ENCODE peak calls at places on chromosomes 3 and 15, in five cellular contexts. C, S, N, H and B are unnamed samples.

GRCh38 chr3:127488740-127489139 is 101.8 kb downstream of the TPRA1 start:
- DNase-seq in C (no peak), S (no peak), N (no peak), H (no peak), B (no peak)

GRCh38 chr15:36313021-36313420 is 266.4 kb upstream of the CDIN1 start:
- DNase-seq in C (no peak), S (no peak), N (no peak), H (no peak), B (no peak)

GRCh38 chr3:106126836-106127235 is 258.0 kb upstream of the CBLB start:
- DNase-seq in C (no peak), S (no peak), N (no peak), H (no peak), B (no peak)

GRCh38 chr3:107794664-107795443 is 272.1 kb downstream of the BBX start:
- DNase-seq in C (no peak), S (peak; percentile 34), N (no peak), H (no peak), B (no peak)

GRCh38 chr3:53161345-53161819 is 373 bp downstream of the PRKCD start:
- DNase-seq in C (no peak), S (no peak), N (no peak), H (no peak), B (no peak)

GRCh38 chr3:76242886-76243753 is 457.8 kb upstream of the ZNF717 start:
- DNase-seq in C (no peak), S (no peak), N (no peak), H (no peak), B (no peak)

GRCh38 chr3:48609088-48610005 is at the start of gene UQCRC1:
- DNase-seq in C (peak; percentile 78), S (peak; percentile 95), N (peak; percentile 93), H (peak; percentile 97), B (peak; percentile 61)

GRCh38 chr3:175383813-175384212 is 524.7 kb downstream of the NAALADL2 start:
- DNase-seq in C (no peak), S (no peak), N (no peak), H (no peak), B (peak; percentile 80)

GRCh38 chr3:5014431-5014830 is 35.2 kb downstream of the BHLHE40 start:
- DNase-seq in C (no peak), S (no peak), N (no peak), H (peak; percentile 29), B (no peak)

GRCh38 chr15:67569668-67570067 is 27.2 kb downstream of the MAP2K5 start:
- DNase-seq in C (no peak), S (no peak), N (no peak), H (no peak), B (no peak)

GRCh38 chr3:69948246-69948862 is 51.2 kb upstream of the SAMMSON start:
- DNase-seq in C (no peak), S (peak; percentile 64), N (no peak), H (peak; percentile 62), B (no peak)

GRCh38 chr3:12224181-12225147 is 64.4 kb upstream of the PPARG start:
- DNase-seq in C (no peak), S (peak; percentile 98), N (peak; percentile 87), H (peak; percentile 85), B (peak; percentile 40)

GRCh38 chr3:45881031-45882022 is 5.0 kb upstream of the CCR9 start:
- DNase-seq in C (no peak), S (peak; percentile 14), N (no peak), H (no peak), B (no peak)

GRCh38 chr3:59573911-59574310 is 524.1 kb upstream of the CFAP20DC start:
- DNase-seq in C (no peak), S (peak; percentile 84), N (no peak), H (no peak), B (peak; percentile 52)

GRCh38 chr15:62362608-62363007 is 197.5 kb upstream of the C2CD4B start:
- DNase-seq in C (no peak), S (peak; percentile 81), N (no peak), H (no peak), B (peak; percentile 71)

GRCh38 chr3:56904526-56905245 is 102.9 kb upstream of the ARHGEF3 start:
- DNase-seq in C (no peak), S (no peak), N (no peak), H (peak; percentile 71), B (no peak)

DNA sequence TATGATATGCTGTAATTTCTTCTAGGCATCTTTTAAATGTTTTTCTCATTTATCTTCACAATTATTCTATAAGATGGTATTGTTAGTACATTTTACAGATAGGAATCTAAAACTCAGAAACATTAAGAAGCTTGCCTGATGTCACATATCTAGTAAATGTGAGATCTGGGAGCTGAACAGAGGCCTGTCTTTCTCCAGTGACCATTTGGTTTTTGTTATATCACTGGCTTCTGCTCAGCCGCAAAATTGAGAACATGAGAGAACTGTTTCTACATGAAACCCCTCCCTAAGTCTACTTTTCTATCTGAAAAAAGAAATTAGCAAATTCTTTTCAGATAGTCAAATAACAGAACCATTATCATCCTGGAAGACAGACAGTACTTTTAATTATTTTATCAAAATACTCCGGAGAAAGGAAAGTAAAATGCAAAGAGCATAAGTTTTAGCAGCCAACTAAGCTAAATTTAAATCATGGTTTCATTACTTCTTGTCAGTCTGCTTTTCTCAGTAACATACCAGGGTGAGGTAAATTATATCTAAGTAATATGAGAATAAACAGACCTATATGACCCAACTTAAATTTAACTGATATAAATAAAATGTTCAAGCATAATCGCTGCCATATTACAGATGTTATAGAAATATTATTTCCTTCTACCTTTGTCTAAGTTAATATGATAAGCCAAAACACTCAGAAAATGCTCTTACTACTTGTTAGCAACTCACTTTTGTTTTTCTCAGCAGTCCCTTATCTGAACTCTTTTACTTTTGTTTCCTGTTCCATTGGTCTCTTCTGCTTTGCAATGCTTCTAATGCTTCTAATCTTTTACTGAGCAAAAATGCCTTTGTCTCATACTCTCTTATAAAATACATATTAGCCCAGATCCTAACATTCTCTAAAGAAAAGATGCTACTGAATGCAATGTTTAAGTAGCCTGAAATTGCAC is 68.0 kb upstream of the MBNL1 start:
- DNase-seq in C (no peak), S (peak; percentile 50), N (no peak), H (no peak), B (no peak)
- H3K4me3 ChIP-seq in C (peak overlapping the region; percentile 26), S (no peak overlapping the region), N (no peak overlapping the region), H (no peak overlapping the region), B (no peak overlapping the region)

DNA sequence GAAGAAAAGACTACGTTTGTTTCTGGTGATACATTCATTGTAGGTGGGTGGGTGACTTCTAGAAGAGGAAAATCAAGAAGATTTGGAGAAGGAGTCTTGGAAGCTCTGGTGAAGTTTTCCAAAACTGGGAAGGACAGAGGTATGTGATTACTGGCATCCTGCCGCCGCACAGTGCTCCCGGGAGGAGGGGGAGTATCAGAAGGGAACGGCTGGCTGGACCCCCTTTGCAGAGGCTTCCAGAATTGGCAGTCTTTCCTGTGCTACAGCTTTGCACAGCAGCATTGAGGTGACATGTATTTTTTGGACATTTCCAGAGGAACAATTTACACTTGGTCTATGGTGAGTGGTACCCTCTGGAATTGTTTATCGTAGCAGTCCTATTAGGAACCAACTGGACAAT is 75.7 kb upstream of the EOMES start:
- DNase-seq in C (no peak), S (no peak), N (no peak), H (no peak), B (no peak)
- TF ChIP-seq CTCF in C (no peak), S (no peak), N (no peak), H (no peak), B (no peak)

GRCh38 chr3:122577409-122578028 is at the start of gene PARP15:
- DNase-seq in C (no peak), S (no peak), N (peak; percentile 51), H (no peak), B (no peak)
- H3K4me3 ChIP-seq in C (peak within 1 kb of the TSS; percentile 54), S (peak within 1 kb of the TSS; percentile 48), N (peak within 1 kb of the TSS; percentile 58), H (peak within 1 kb of the TSS; percentile 16), B (peak within 1 kb of the TSS; percentile 45)

GRCh38 chr3:62229908-62230307 is 143.4 kb downstream of the FEZF2 start:
- DNase-seq in C (no peak), S (peak; percentile 17), N (no peak), H (no peak), B (no peak)
- TF ChIP-seq CTCF in C (peak; percentile 16), S (peak; percentile 34), N (no peak), H (peak; percentile 16), B (peak; percentile 21)

DNA sequence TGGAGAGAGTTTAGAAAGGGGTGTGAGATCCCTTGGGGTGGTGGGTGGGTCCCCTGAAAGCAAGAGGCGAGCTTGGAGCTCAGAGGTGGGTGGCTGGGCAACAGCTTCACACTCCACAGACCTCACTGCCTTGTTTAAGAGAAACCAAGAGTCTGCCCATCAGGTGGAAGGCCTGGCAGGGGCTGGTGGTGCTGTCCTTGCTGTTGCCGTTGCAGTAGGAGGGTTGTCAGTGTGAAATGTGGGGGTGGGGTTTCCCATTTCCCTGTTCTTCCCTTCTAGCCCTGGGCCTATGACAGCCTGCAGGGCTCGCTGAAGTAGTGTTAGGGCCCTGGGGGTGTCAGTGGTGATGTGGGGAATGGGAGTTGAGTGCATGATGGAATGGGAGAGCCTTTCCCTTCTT is 4.1 kb downstream of the PLEKHO2 start:
- DNase-seq in C (no peak), S (no peak), N (no peak), H (no peak), B (no peak)
- H3K4me3 ChIP-seq in C (peak overlapping the region; percentile 99), S (no peak overlapping the region), N (no peak overlapping the region), H (no peak overlapping the region), B (no peak overlapping the region)

GRCh38 chr3:13273604-13274105 is 146.5 kb downstream of the NUP210 start:
- DNase-seq in C (no peak), S (no peak), N (peak; percentile 23), H (no peak), B (no peak)
- TF ChIP-seq CTCF in C (no peak), S (no peak), N (no peak), H (no peak), B (no peak)

GRCh38 chr15:49152552-49153337 is 2.7 kb downstream of the COPS2 start:
- DNase-seq in C (no peak), S (no peak), N (no peak), H (no peak), B (no peak)
- H3K4me3 ChIP-seq in C (peak overlapping the region; percentile 97), S (no peak overlapping the region), N (no peak overlapping the region), H (no peak overlapping the region), B (no peak overlapping the region)

GRCh38 chr3:187139895-187140253 is 578 bp upstream of the RPL39L start:
- DNase-seq in C (no peak), S (no peak), N (no peak), H (no peak), B (no peak)
- TF ChIP-seq CTCF in C (no peak), S (no peak), N (no peak), H (no peak), B (no peak)

GRCh38 chr15:69595009-69595825 is 142.6 kb downstream of the RPLP1 start:
- DNase-seq in C (no peak), S (no peak), N (no peak), H (no peak), B (no peak)
- H3K4me3 ChIP-seq in C (no peak overlapping the region), S (no peak overlapping the region), N (no peak overlapping the region), H (no peak overlapping the region), B (no peak overlapping the region)

DNA sequence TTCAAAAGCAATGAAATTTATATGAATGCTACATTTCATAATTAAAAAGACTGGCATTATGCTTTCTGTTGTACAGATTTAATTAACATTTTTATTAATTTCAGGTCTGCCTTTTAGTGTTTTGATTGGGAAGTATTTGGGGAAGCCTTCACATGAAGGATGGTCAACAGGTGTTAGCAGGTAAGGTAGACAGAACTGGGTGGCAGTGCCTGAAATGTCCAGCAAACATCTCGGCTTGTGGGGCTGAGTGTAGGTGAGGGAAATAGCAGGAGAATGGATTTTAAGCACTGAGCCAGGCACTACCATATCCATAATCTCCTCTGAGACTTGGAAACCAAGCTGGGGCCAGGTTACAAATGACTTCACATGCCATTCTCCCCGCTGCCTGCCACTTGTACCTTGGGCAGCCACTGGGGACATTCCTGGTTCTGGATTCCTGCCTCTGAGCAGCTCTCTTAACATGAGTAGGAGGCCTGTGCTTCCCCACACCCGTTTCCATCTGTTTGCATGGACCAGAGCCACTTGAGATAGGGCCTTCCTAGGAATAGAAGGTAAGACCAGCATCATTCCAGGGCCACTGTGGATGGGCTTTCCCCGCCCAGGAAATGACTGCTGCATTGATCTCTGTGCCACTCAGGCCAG is 125.9 kb upstream of the HES1 start:
- DNase-seq in C (no peak), S (no peak), N (no peak), H (no peak), B (no peak)
- TF ChIP-seq CTCF in C (no peak), S (no peak), N (no peak), H (no peak), B (no peak)